ENCODE peak calls at places on chromosome 11, in ten cellular contexts. L, S, I, M, G, Z, X, Y, U and T are unnamed samples.

GRCh38 chr11:37394236-37394870 is 796.3 kb upstream of the RAG2 start:
- DNase-seq in M (no peak), Y (no peak), U (no peak), X (no peak), Z (no peak), G (peak), L (no peak), S (no peak), I (no peak), T (no peak)

GRCh38 chr11:131354251-131354701 is 16.1 kb upstream of the NTM start:
- DNase-seq in S (no peak), G (no peak), X (no peak), Y (no peak), U (no peak), M (no peak), L (no peak), I (no peak), Z (no peak), T (peak)

GRCh38 chr11:2215561-2216399 is 44.2 kb upstream of the TH start:
- DNase-seq in S (no peak), L (no peak), G (no peak), X (no peak), U (no peak), Z (no peak), Y (no peak), I (no peak), M (peak), T (no peak)

GRCh38 chr11:31397239-31397834 is 27.7 kb downstream of the DNAJC24 start:
- DNase-seq in Z (peak), Y (no peak), X (peak), S (peak), L (no peak), G (peak), U (no peak), I (no peak), M (no peak), T (no peak)

GRCh38 chr11:818396-819128 is at the start of gene PNPLA2:
- DNase-seq in I (no peak), L (no peak), M (peak), Y (no peak), U (no peak), S (peak), Z (no peak), G (peak), X (peak), T (no peak)

GRCh38 chr11:19766206-19766605 is 53.6 kb downstream of the NAV2 start:
- DNase-seq in Z (peak), X (no peak), G (no peak), L (peak), Y (no peak), S (peak), M (no peak), I (no peak), U (no peak), T (no peak)

GRCh38 chr11:115784796-115785521 is 280.7 kb upstream of the CADM1 start:
- DNase-seq in G (no peak), L (no peak), M (peak), S (no peak), X (peak), U (peak), Z (no peak), I (no peak), Y (no peak), T (no peak)

GRCh38 chr11:76234704-76235232 is 28.5 kb upstream of the WNT11 start:
- DNase-seq in I (no peak), U (no peak), S (no peak), G (no peak), Z (no peak), L (no peak), M (no peak), Y (no peak), X (peak), T (no peak)

GRCh38 chr11:45409587-45409986 is 123.4 kb upstream of the SYT13 start:
- DNase-seq in U (no peak), X (no peak), G (no peak), M (no peak), L (no peak), S (peak), Z (no peak), I (no peak), Y (no peak), T (no peak)

GRCh38 chr11:63502252-63502820 is 3.5 kb upstream of the LGALS12 start:
- DNase-seq in U (no peak), L (no peak), G (no peak), I (no peak), X (no peak), M (no peak), Y (no peak), Z (no peak), S (no peak), T (no peak)

GRCh38 chr11:81331611-81332205 is 1402.0 kb downstream of the FAM181B start:
- DNase-seq in Z (no peak), L (no peak), I (no peak), Y (no peak), M (no peak), X (no peak), S (no peak), U (no peak), G (no peak), T (no peak)

GRCh38 chr11:105935791-105936190 is 86.2 kb downstream of the MSANTD4 start:
- DNase-seq in Z (peak), M (no peak), I (no peak), L (no peak), S (peak), G (peak), X (peak), U (no peak), Y (no peak), T (no peak)

GRCh38 chr11:66311965-66312548 is 4.8 kb downstream of the CD248 start:
- DNase-seq in G (peak), U (peak), S (peak), X (peak), Z (peak), M (peak), Y (peak), L (peak), I (peak), T (peak)
- TF ChIP-seq CTCF in G (peak), U (peak), S (peak), X (peak), Z (peak), M (peak), Y (peak), L (peak), I (no peak), T (peak)

GRCh38 chr11:9606799-9607510 is 33.5 kb downstream of the WEE1 start:
- DNase-seq in M (no peak), L (no peak), I (peak), Z (no peak), Y (no peak), S (no peak), U (no peak), G (no peak), X (no peak), T (no peak)
- TF ChIP-seq CTCF in M (no peak), L (no peak), I (no peak), Z (no peak), Y (no peak), S (no peak), U (no peak), G (peak), X (no peak), T (no peak)

GRCh38 chr11:72812604-72812967 is 1.6 kb upstream of the ATG16L2 start:
- DNase-seq in X (no peak), I (no peak), L (no peak), U (no peak), S (no peak), M (no peak), Y (no peak), Z (no peak), G (no peak), T (no peak)

GRCh38 chr11:72814831-72815618 is 814 bp downstream of the ATG16L2 start:
- DNase-seq in Y (no peak), X (peak), Z (peak), U (peak), I (no peak), S (peak), L (peak), M (peak), G (peak), T (no peak)

GRCh38 chr11:72813740-72814138 is 472 bp upstream of the ATG16L2 start:
- DNase-seq in S (peak), M (peak), G (peak), L (peak), Z (peak), X (no peak), Y (no peak), U (peak), I (no peak), T (no peak)

GRCh38 chr11:72812968-72813739 is 1.1 kb upstream of the ATG16L2 start:
- DNase-seq in G (peak), M (peak), U (no peak), I (no peak), L (peak), Z (peak), Y (no peak), X (peak), S (peak), T (peak)

GRCh38 chr11:72814139-72814830 is at the start of gene ATG16L2:
- DNase-seq in X (peak), U (peak), Z (peak), M (peak), G (peak), I (peak), S (peak), Y (peak), L (peak), T (peak)
- TF ChIP-seq CTCF in X (peak), U (peak), Z (peak), M (peak), G (peak), I (peak), S (peak), Y (no peak), L (no peak), T (peak)

GRCh38 chr11:11880179-11880578 is 38.4 kb downstream of the USP47 start:
- DNase-seq in U (no peak), S (no peak), I (no peak), M (no peak), Y (no peak), G (no peak), X (no peak), L (no peak), Z (no peak), T (no peak)

GRCh38 chr11:11871991-11872401 is 30.2 kb downstream of the USP47 start:
- DNase-seq in I (no peak), Z (no peak), M (no peak), U (no peak), G (no peak), X (no peak), L (no peak), S (no peak), Y (no peak), T (no peak)

GRCh38 chr11:11876458-11876857 is 34.7 kb downstream of the USP47 start:
- DNase-seq in G (no peak), L (peak), Y (no peak), U (no peak), I (no peak), X (peak), S (no peak), Z (no peak), M (no peak), T (no peak)
- TF ChIP-seq CTCF in G (peak), L (peak), Y (no peak), U (no peak), I (no peak), X (peak), S (peak), Z (no peak), M (no peak), T (peak)

DNA sequence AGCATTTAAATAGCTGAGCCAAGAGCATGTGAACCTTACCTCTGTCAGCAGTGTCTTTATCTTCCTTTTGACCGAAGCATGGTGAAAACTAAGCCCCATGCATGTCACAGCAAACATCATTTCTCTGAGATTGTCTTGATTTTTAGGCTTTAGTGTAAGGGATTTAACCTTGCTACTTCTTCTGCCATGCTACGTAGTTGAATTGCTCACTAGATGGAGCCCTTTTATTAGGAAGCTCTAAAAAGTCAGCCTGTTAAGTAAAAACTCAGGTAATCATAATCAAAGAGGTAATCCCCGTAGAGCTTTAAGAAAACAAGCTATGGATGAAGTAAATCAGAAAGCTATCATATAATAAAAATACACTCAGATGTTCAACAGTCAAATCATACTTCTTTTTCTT is 149.5 kb downstream of the PGR start:
- DNase-seq in I (no peak), M (no peak), S (peak), L (no peak), U (no peak), Z (peak), X (peak), Y (no peak), G (peak), T (no peak)
- TF ChIP-seq CTCF in I (no peak), M (no peak), S (peak), L (peak), U (peak), Z (peak), X (peak), Y (no peak), G (peak), T (peak)